ENCODE peak calls at places on chromosome 10, in seven cellular contexts. X, V, R, N, K, L and O are unnamed samples.

GRCh38 chr10:90458054-90458453 is 399.8 kb downstream of the HTR7 start:
- DNase-seq in K (no peak), L (no peak), N (no peak), R (no peak), X (no peak), V (no peak), O (no peak)

GRCh38 chr10:132884691-132885271 is 57.6 kb downstream of the CFAP46 start:
- DNase-seq in V (no peak), K (no peak), L (no peak), X (no peak), N (no peak), R (no peak), O (no peak)

GRCh38 chr10:75401569-75402485 is at the start of gene ZNF503:
- DNase-seq in R (no peak), L (no peak), N (no peak), K (peak; percentile 93), X (peak; percentile 98), V (peak; percentile 92), O (no peak)

GRCh38 chr10:80277016-80277415 is 12.4 kb downstream of the MAT1A start:
- DNase-seq in L (no peak), X (no peak), N (no peak), V (no peak), R (peak; percentile 31), K (no peak), O (no peak)

GRCh38 chr10:1746796-1747195 is 9.5 kb upstream of the ADARB2 start:
- DNase-seq in N (no peak), K (no peak), X (no peak), R (no peak), L (no peak), V (no peak), O (no peak)

GRCh38 chr10:68559251-68559650 is 886 bp upstream of the TET1 start:
- DNase-seq in N (no peak), K (no peak), V (no peak), L (no peak), R (no peak), X (peak; percentile 7), O (no peak)

GRCh38 chr10:106582291-106582690 is 582.2 kb downstream of the SORCS1 start:
- DNase-seq in N (no peak), L (no peak), K (no peak), R (no peak), V (no peak), X (no peak), O (no peak)

GRCh38 chr10:485776-486572 is 203.5 kb downstream of the DIP2C start:
- DNase-seq in N (no peak), R (peak; percentile 37), V (no peak), X (peak; percentile 22), L (peak; percentile 0), K (no peak), O (no peak)

GRCh38 chr10:131843881-131844284 is 56.9 kb upstream of the PPP2R2D start:
- DNase-seq in V (no peak), N (no peak), L (no peak), X (no peak), R (no peak), K (no peak), O (no peak)

GRCh38 chr10:3418041-3418760 is 245.6 kb upstream of the PITRM1 start:
- DNase-seq in X (no peak), K (no peak), V (no peak), R (no peak), N (no peak), L (no peak), O (no peak)

GRCh38 chr10:1115262-1115955 is 59.2 kb downstream of the WDR37 start:
- DNase-seq in X (no peak), N (no peak), R (peak; percentile 45), V (no peak), K (no peak), L (no peak), O (no peak)

GRCh38 chr10:11602919-11603523 is 8.4 kb downstream of the USP6NL start:
- DNase-seq in R (no peak), V (peak; percentile 94), K (no peak), N (no peak), X (peak; percentile 47), L (no peak), O (no peak)

GRCh38 chr10:72292223-72292691 is 18.5 kb downstream of the DDIT4 start:
- DNase-seq in L (no peak), V (peak; percentile 99), N (no peak), R (no peak), X (no peak), K (no peak), O (no peak)

GRCh38 chr10:50593523-50593922 is 30.2 kb downstream of the SGMS1 start:
- DNase-seq in N (no peak), K (no peak), L (no peak), X (peak; percentile 51), R (no peak), V (no peak), O (no peak)

GRCh38 chr10:120369831-120370230 is 87.2 kb upstream of the PLPP4 start:
- DNase-seq in N (no peak), X (no peak), V (no peak), R (no peak), K (no peak), L (no peak), O (no peak)

GRCh38 chr10:69642747-69643146 is 12.7 kb downstream of the FAM241B start:
- DNase-seq in R (no peak), N (no peak), L (no peak), K (no peak), X (no peak), V (no peak), O (no peak)

GRCh38 chr10:13973742-13974141 is 357.0 kb downstream of the FRMD4A start:
- DNase-seq in X (peak; percentile 85), R (no peak), K (no peak), N (no peak), L (no peak), V (no peak), O (no peak)

GRCh38 chr10:84341538-84341856 is 13.1 kb downstream of the CCSER2 start:
- DNase-seq in K (no peak), X (no peak), L (no peak), V (no peak), N (no peak), R (no peak), O (no peak)

GRCh38 chr10:125823663-125824251 is 411 bp downstream of the BCCIP start:
- DNase-seq in R (no peak), V (no peak), N (peak; percentile 21), K (no peak), L (no peak), X (peak; percentile 3), O (no peak)

GRCh38 chr10:102033787-102034186 is 22.2 kb downstream of the ARMH3 start:
- DNase-seq in L (no peak), V (no peak), X (no peak), K (no peak), R (no peak), N (no peak), O (no peak)
- H3K36me3 ChIP-seq in L (peaks cover 44% of the 10 kb centered on the region), V (no peaks in the 10 kb centered on the region), X (no peaks in the 10 kb centered on the region), K (no peaks in the 10 kb centered on the region), R (peaks cover 19% of the 10 kb centered on the region), N (peaks cover 42% of the 10 kb centered on the region), O (peaks cover 26% of the 10 kb centered on the region)

GRCh38 chr10:86434651-86435050 is 68.1 kb upstream of the GRID1 start:
- DNase-seq in L (no peak), X (no peak), K (no peak), V (no peak), R (no peak), N (no peak), O (no peak)

GRCh38 chr10:86436963-86437362 is 70.4 kb upstream of the GRID1 start:
- DNase-seq in R (no peak), N (no peak), X (no peak), V (no peak), L (no peak), K (no peak), O (no peak)

GRCh38 chr10:86438091-86438749 is 71.6 kb upstream of the GRID1 start:
- DNase-seq in N (no peak), K (no peak), V (no peak), X (no peak), L (no peak), R (no peak), O (no peak)

GRCh38 chr10:86439544-86439943 is 72.9 kb upstream of the GRID1 start:
- DNase-seq in V (peak; percentile 39), X (peak; percentile 94), R (no peak), N (no peak), L (no peak), K (peak; percentile 78), O (no peak)

DNA sequence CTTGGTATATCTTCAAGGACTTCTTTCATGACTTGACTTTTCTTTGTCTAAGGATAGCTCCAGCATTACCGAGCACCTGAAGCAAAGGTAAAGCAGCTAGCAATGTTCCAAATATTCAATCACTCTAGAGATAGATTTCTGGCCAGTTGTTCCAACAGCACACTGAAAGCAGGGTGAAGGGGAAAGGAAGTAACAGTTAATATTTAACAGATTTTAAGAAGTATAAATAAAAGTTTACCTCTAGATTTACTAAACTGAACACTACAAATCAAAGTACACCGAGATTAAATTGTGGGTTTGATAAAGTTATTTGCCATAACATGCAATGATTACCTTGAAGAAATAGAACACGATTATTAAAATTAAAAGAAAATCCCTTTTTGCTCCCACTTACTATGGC is 70.9 kb upstream of the GRID1 start:
- DNase-seq in R (no peak), N (no peak), L (no peak), K (no peak), X (no peak), V (no peak), O (no peak)
- H3K36me3 ChIP-seq in R (peaks cover 5% of the 10 kb centered on the region), N (peaks cover 66% of the 10 kb centered on the region), L (peaks cover 32% of the 10 kb centered on the region), K (no peaks in the 10 kb centered on the region), X (peaks cover 4% of the 10 kb centered on the region), V (no peaks in the 10 kb centered on the region), O (peaks cover 38% of the 10 kb centered on the region)

GRCh38 chr10:5927306-5927705 is 37.3 kb downstream of the FBH1 start:
- DNase-seq in K (no peak), X (peak; percentile 79), L (no peak), N (no peak), R (no peak), V (no peak), O (no peak)
- H3K36me3 ChIP-seq in K (no peaks in the 10 kb centered on the region), X (peaks cover 23% of the 10 kb centered on the region), L (peaks cover 91% of the 10 kb centered on the region), N (peaks cover 90% of the 10 kb centered on the region), R (peaks cover 68% of the 10 kb centered on the region), V (peaks cover 3% of the 10 kb centered on the region), O (peaks cover 55% of the 10 kb centered on the region)

GRCh38 chr10:8584666-8585065 is 530.2 kb downstream of the GATA3 start:
- DNase-seq in V (no peak), L (no peak), N (no peak), R (no peak), X (no peak), K (no peak), O (no peak)

GRCh38 chr10:8586504-8586903 is 532.0 kb downstream of the GATA3 start:
- DNase-seq in L (no peak), N (no peak), K (no peak), V (no peak), R (no peak), X (no peak), O (no peak)

GRCh38 chr10:8591619-8592018 is 537.1 kb downstream of the GATA3 start:
- DNase-seq in L (no peak), N (no peak), R (no peak), X (no peak), V (no peak), K (no peak), O (no peak)

GRCh38 chr10:8590518-8590917 is 536.0 kb downstream of the GATA3 start:
- DNase-seq in V (no peak), X (no peak), L (no peak), K (no peak), R (no peak), N (no peak), O (no peak)

DNA sequence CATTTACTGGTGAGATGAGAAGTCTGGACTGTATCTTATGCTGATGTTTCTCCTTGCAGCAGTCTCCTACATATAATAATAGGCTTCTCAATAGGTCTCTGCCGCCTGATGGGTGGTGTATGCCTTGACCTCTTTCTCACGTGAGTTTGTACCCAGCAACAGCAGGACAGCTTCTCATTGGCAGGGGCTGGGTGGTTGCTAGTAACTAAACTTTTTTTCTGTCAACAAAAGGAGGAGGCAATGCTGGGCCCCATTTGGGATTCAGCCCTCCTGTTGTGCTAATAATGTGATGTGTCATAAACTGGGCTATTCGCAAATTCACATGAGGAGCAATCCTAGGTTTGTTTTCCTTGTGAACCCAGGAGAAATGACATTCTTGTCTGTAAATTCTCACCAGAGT is 533.6 kb downstream of the GATA3 start:
- DNase-seq in L (no peak), X (no peak), R (no peak), K (no peak), N (no peak), V (no peak), O (no peak)
- H3K36me3 ChIP-seq in L (no peaks in the 10 kb centered on the region), X (no peaks in the 10 kb centered on the region), R (no peaks in the 10 kb centered on the region), K (no peaks in the 10 kb centered on the region), N (no peaks in the 10 kb centered on the region), V (no peaks in the 10 kb centered on the region), O (no peaks in the 10 kb centered on the region)